ENCODE peak calls at places on chromosomes 4 and X, in eight cellular contexts. S is stimulated activated CD4-positive, alpha-beta T cell treated with anti-CD3 and anti-CD28 coated beads, Interleukin-1b, Interleukin-23, amount 100 ng/mL, for 1 hour; A is SW 1271; J is chondrocyte; M is NCI-H774; U is colonic mucosa; O is HCT116; X is body of pancreas. Y is an unnamed sample.

GRCh38 chr4:84826681-84827080 is 139.8 kb downstream of the WDFY3 start:
- DNase-seq in S (no peak), A (no peak), J (no peak), M (no peak), U (no peak), O (no peak), X (no peak), Y (no peak)

GRCh38 chr4:20778896-20779295 is 78.6 kb downstream of the PACRGL start:
- DNase-seq in S (no peak), A (no peak), J (no peak), M (no peak), U (no peak), O (no peak), X (no peak), Y (no peak)

GRCh38 chrX:920234-920799 is 289.7 kb downstream of the SHOX start:
- DNase-seq in S (no peak), A (no peak), J (no peak), M (no peak), U (no peak), O (no peak), X (no peak), Y (no peak)

GRCh38 chr4:55547461-55547770 is 707 bp upstream of the CLOCK start:
- DNase-seq in S (no peak), A (no peak), J (no peak), M (no peak), U (no peak), O (no peak), X (no peak), Y (no peak)

GRCh38 chr4:78601013-78601412 is 49.4 kb downstream of the ANXA3 start:
- DNase-seq in S (no peak), A (no peak), J (no peak), M (no peak), U (no peak), O (no peak), X (no peak), Y (peak; percentile 35)

GRCh38 chr4:106981431-106981830 is 54.7 kb downstream of the DKK2 start:
- DNase-seq in S (no peak), A (no peak), J (no peak), M (no peak), U (no peak), O (no peak), X (no peak), Y (no peak)

GRCh38 chrX:109709129-109709631 is 23.9 kb downstream of the ACSL4 start:
- DNase-seq in S (no peak), A (no peak), J (no peak), M (no peak), U (no peak), O (peak; percentile 19), X (no peak), Y (no peak)

GRCh38 chr4:77073981-77074865 is 1.6 kb downstream of the CCNI start:
- DNase-seq in S (no peak), A (no peak), J (no peak), M (no peak), U (no peak), O (no peak), X (no peak), Y (peak; percentile 14)

GRCh38 chr4:70931359-70931758 is 29.2 kb downstream of the MOB1B start:
- DNase-seq in S (no peak), A (no peak), J (no peak), M (no peak), U (no peak), O (no peak), X (no peak), Y (no peak)

GRCh38 chr4:153483432-153484418 is 17.6 kb downstream of the TMEM131L start:
- DNase-seq in S (no peak), A (no peak), J (no peak), M (no peak), U (no peak), O (no peak), X (no peak), Y (peak; percentile 15)

GRCh38 chrX:24364851-24365538 is 4.6 kb downstream of the SUPT20HL1 start:
- DNase-seq in S (no peak), A (no peak), J (no peak), M (no peak), U (no peak), O (no peak), X (no peak), Y (no peak)

GRCh38 chrX:36414056-36414455 is 494.5 kb downstream of the CFAP47 start:
- DNase-seq in S (no peak), A (no peak), J (no peak), M (no peak), U (no peak), O (no peak), X (no peak), Y (no peak)

GRCh38 chr4:39899291-39899690 is 78.4 kb downstream of the PDS5A start:
- DNase-seq in S (no peak), A (no peak), J (no peak), M (no peak), U (no peak), O (no peak), X (no peak), Y (no peak)

GRCh38 chr4:8176547-8177399 is 18.2 kb upstream of the ABLIM2 start:
- DNase-seq in S (no peak), A (no peak), J (no peak), M (peak; percentile 14), U (no peak), O (peak; percentile 19), X (peak; percentile 68), Y (peak; percentile 18)

GRCh38 chr4:27148211-27148895 is 287.7 kb downstream of the STIM2 start:
- DNase-seq in S (no peak), A (no peak), J (no peak), M (no peak), U (no peak), O (no peak), X (no peak), Y (no peak)

GRCh38 chr4:8188085-8188484 is 11.0 kb upstream of the SH3TC1 start:
- DNase-seq in S (no peak), A (no peak), J (no peak), M (no peak), U (no peak), O (no peak), X (no peak), Y (no peak)

GRCh38 chr4:10371869-10372471 is 85.3 kb downstream of the ZNF518B start:
- DNase-seq in S (no peak), A (no peak), J (no peak), M (no peak), U (no peak), O (no peak), X (no peak), Y (no peak)

GRCh38 chr4:105951198-105951597 is 55.9 kb downstream of the NPNT start:
- DNase-seq in S (no peak), A (no peak), J (no peak), M (no peak), U (no peak), O (no peak), X (no peak), Y (no peak)

GRCh38 chr4:147195386-147195785 is 249.7 kb upstream of the TTC29 start:
- DNase-seq in S (no peak), A (no peak), J (no peak), M (no peak), U (no peak), O (no peak), X (no peak), Y (no peak)

GRCh38 chr4:183600189-183600685 is 58.7 kb downstream of the RWDD4 start:
- DNase-seq in S (no peak), A (no peak), J (no peak), M (no peak), U (no peak), O (no peak), X (no peak), Y (no peak)

GRCh38 chr4:47468686-47469365 is 5.3 kb upstream of the COMMD8 start:
- DNase-seq in S (no peak), A (no peak), J (no peak), M (no peak), U (no peak), O (no peak), X (no peak), Y (no peak)

GRCh38 chrX:119118780-119119395 is 8.7 kb downstream of the KIAA1210 start:
- DNase-seq in S (peak; percentile 17), A (no peak), J (no peak), M (peak; percentile 3), U (peak; percentile 34), O (peak; percentile 27), X (peak; percentile 58), Y (peak; percentile 49)

GRCh38 chr4:153785830-153786721 is 2.8 kb downstream of the SFRP2 start:
- DNase-seq in S (no peak), A (no peak), J (no peak), M (no peak), U (no peak), O (peak; percentile 26), X (no peak), Y (no peak)

GRCh38 chrX:136446208-136446607 is 41.5 kb upstream of the BRS3 start:
- DNase-seq in S (no peak), A (no peak), J (no peak), M (no peak), U (no peak), O (no peak), X (no peak), Y (no peak)

GRCh38 chr4:1975880-1976279 is 32.9 kb downstream of the NELFA start:
- DNase-seq in S (no peak), A (no peak), J (no peak), M (no peak), U (no peak), O (no peak), X (no peak), Y (no peak)

GRCh38 chr4:97548943-97549583 is 594.2 kb downstream of the STPG2 start:
- DNase-seq in S (no peak), A (no peak), J (no peak), M (no peak), U (no peak), O (peak; percentile 3), X (no peak), Y (no peak)

GRCh38 chr4:177489847-177490246 is 47.6 kb upstream of the AGA start:
- DNase-seq in S (no peak), A (no peak), J (no peak), M (no peak), U (no peak), O (no peak), X (no peak), Y (no peak)

GRCh38 chr4:181301735-181302380 is 941.3 kb upstream of the TENM3 start:
- DNase-seq in S (no peak), A (no peak), J (no peak), M (peak; percentile 77), U (peak; percentile 44), O (peak; percentile 41), X (peak; percentile 72), Y (peak; percentile 87)

GRCh38 chr4:6965329-6965728 is 55.7 kb downstream of the TBC1D14 start:
- DNase-seq in S (no peak), A (no peak), J (no peak), M (no peak), U (no peak), O (no peak), X (no peak), Y (no peak)

GRCh38 chrX:1496076-1496475 is 40.9 kb downstream of the P2RY8 start:
- DNase-seq in S (no peak), A (no peak), J (no peak), M (no peak), U (no peak), O (no peak), X (no peak), Y (no peak)

GRCh38 chr4:154164931-154165839 is 326.4 kb downstream of the DCHS2 start:
- DNase-seq in S (no peak), A (peak; percentile 6), J (no peak), M (no peak), U (no peak), O (peak; percentile 86), X (no peak), Y (no peak)

GRCh38 chr4:78517050-78517652 is 34.4 kb upstream of the ANXA3 start:
- DNase-seq in S (no peak), A (no peak), J (no peak), M (peak; percentile 15), U (no peak), O (no peak), X (no peak), Y (peak; percentile 32)

GRCh38 chr4:145618210-145618911 is 824 bp upstream of the MMAA start:
- DNase-seq in S (no peak), A (no peak), J (no peak), M (no peak), U (peak; percentile 30), O (no peak), X (peak; percentile 23), Y (no peak)

Y was measured in NCI-H748 treated with DMSO at 0.1 percent for 48 hours.